ENCODE peak calls at places on chromosome 15, in six cellular contexts. L is coronary artery; C is CD8-positive, alpha-beta T cell; F is B cell; O is BE2C; Q is RWPE1. M is an unnamed sample.

GRCh38 chr15:63094495-63094931 is 27.1 kb upstream of the LACTB start:
- DNase-seq in L (no peak), C (no peak), F (no peak), O (no peak), Q (no peak), M (no peak)

GRCh38 chr15:50636146-50636545 is 50.5 kb downstream of the TRPM7 start:
- DNase-seq in L (no peak), C (no peak), F (no peak), O (no peak), Q (no peak), M (no peak)

GRCh38 chr15:68586274-68586961 is 7.6 kb downstream of the CORO2B start:
- DNase-seq in L (no peak), C (no peak), F (no peak), O (no peak), Q (peak), M (no peak)

GRCh38 chr15:72227192-72227586 is 3.8 kb downstream of the PKM start:
- DNase-seq in L (no peak), C (no peak), F (no peak), O (no peak), Q (peak), M (no peak)

GRCh38 chr15:69314736-69315135 is 16.0 kb downstream of the PAQR5 start:
- DNase-seq in L (no peak), C (no peak), F (no peak), O (no peak), Q (no peak), M (no peak)

GRCh38 chr15:97030251-97030650 is 699.8 kb downstream of the NR2F2 start:
- DNase-seq in L (no peak), C (no peak), F (no peak), O (no peak), Q (no peak), M (no peak)

GRCh38 chr15:55277116-55277564 is 12.5 kb downstream of the RAB27A start:
- DNase-seq in L (no peak), C (no peak), F (no peak), O (no peak), Q (no peak), M (peak)

GRCh38 chr15:90603893-90604292 is 74.2 kb downstream of the CRTC3 start:
- DNase-seq in L (no peak), C (peak), F (no peak), O (peak), Q (no peak), M (no peak)

GRCh38 chr15:66326051-66326450 is 30.4 kb downstream of the TIPIN start:
- DNase-seq in L (no peak), C (no peak), F (no peak), O (no peak), Q (no peak), M (no peak)

GRCh38 chr15:73079570-73079969 is 27.3 kb downstream of the NEO1 start:
- DNase-seq in L (no peak), C (no peak), F (no peak), O (no peak), Q (no peak), M (no peak)

GRCh38 chr15:82585072-82585471 is 44.8 kb upstream of the RPS17 start:
- DNase-seq in L (no peak), C (no peak), F (no peak), O (no peak), Q (no peak), M (no peak)
- TF ChIP-seq CTCF in L (no peak), C (no peak), F (no peak), O (no peak), Q (no peak), M (no peak)

DNA sequence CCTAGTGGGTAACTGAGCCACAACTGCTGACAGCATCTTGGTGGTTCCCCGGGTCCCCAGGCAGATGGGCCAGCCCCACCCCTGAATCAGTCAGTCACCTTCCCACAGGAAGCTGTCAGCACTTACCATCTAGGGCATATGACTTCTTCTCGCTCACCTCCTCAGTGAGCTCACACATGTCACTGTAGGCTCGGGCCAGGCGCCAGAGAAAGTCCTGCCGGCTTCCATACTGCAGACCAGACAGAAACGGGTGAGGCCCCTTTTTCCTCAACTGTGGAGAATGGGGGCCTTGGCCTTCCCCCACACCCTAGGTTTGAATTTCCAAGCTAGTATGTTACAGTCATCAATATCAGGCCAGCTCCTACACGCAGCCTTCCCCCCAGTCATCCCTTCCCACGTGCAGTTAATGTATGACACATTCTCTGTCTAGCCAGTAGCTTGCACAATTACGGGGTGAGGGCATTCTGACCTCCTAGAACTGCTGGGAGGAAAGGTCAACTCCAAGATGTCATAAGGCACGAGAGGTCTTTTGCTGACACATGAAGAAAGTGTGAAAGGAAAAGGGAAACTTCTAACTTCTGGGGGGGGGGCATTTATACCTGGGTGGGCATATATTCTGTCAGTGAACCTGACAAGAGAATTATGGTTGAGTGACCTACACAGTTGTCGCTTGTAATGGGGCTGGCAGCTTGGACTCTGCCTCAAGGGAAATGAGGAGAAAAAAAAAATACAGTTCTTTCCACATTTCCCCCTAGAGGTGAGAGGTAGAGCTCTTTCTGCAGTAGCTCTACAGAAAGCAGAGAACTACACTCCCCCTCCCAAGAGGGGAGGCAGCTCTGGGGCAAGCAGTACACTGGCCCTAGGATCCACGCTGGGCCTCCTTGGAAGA is 10.9 kb downstream of the RMDN3 start:
- DNase-seq in L (no peak), C (peak), F (no peak), O (no peak), Q (peak), M (peak)
- TF ChIP-seq CTCF in L (no peak), C (no peak), F (no peak), O (peak), Q (no peak), M (no peak)

DNA sequence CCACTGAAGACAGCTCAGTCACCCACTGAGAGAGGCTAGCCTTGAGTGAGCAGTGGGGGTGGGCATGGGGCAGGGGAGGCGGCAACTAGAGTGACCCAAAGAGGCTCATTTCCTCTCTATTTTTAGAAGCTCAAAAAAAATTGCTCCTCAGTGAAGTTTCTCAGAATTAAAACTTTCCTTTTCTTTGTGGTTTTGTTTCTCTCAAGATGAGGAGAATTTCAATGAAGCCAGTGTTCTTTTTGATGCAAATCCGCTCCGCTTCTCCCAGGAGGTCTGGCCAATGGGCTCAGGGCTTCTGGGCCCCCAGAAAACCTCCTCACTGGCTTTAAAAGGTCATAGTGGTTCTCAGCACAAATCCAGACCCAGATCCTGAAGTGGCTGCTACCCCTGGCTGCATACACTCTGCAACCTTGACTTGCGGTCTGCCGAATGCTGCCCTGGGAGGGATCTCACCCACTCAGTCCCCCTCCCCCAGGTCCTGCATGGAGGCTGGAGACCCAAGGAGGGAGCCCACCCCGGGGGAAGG is at the start of gene ACSBG1:
- DNase-seq in L (no peak), C (no peak), F (no peak), O (no peak), Q (no peak), M (no peak)
- TF ChIP-seq CTCF in L (no peak), C (no peak), F (no peak), O (no peak), Q (no peak), M (no peak)

GRCh38 chr15:76333309-76333708 is 3.3 kb upstream of the ISL2 start:
- DNase-seq in L (no peak), C (no peak), F (no peak), O (no peak), Q (no peak), M (no peak)

GRCh38 chr15:76334438-76335004 is 2.1 kb upstream of the ISL2 start:
- DNase-seq in L (no peak), C (no peak), F (no peak), O (no peak), Q (no peak), M (no peak)

GRCh38 chr15:76332796-76333195 is 3.8 kb upstream of the ISL2 start:
- DNase-seq in L (no peak), C (no peak), F (no peak), O (no peak), Q (no peak), M (no peak)

GRCh38 chr15:76335129-76335850 is 1.3 kb upstream of the ISL2 start:
- DNase-seq in L (no peak), C (no peak), F (no peak), O (peak), Q (no peak), M (no peak)

GRCh38 chr15:76333720-76334437 is 2.7 kb upstream of the ISL2 start:
- DNase-seq in L (no peak), C (no peak), F (no peak), O (no peak), Q (peak), M (no peak)
- TF ChIP-seq CTCF in L (no peak), C (no peak), F (no peak), O (no peak), Q (no peak), M (peak)

GRCh38 chr15:31740203-31740602 is 290.1 kb upstream of the CHRNA7 start:
- DNase-seq in L (no peak), C (no peak), F (no peak), O (peak), Q (no peak), M (no peak)
- TF ChIP-seq CTCF in L (no peak), C (no peak), F (no peak), O (no peak), Q (no peak), M (no peak)

GRCh38 chr15:88479169-88479568 is 11.7 kb downstream of the MRPS11 start:
- DNase-seq in L (no peak), C (no peak), F (no peak), O (no peak), Q (no peak), M (no peak)
- TF ChIP-seq CTCF in L (no peak), C (no peak), F (no peak), O (peak), Q (no peak), M (no peak)

DNA sequence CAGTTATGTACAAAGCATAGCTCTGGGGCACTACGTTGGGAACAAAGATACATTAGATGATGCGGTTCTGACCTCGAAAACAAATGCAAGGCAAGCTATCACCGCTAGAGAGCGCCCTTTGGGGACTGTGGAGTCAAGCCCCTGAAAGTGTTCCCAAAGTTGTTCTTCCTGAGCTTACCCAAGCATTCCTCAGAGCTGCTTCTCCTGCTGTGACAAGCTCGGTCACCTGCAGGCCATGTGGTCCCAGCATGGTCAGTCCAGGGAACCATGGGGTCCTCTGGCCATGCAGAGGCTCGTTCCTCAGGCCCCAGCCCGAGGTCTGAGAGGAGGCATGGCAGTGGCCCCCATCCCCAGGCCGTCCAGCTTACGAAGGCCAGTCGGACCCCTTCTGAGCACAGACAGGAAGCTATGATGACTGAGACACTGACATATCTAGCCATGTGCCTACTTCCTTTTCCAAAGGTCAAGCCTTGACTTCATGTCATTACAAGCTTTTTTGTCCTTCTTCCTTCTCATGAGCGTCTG is 79.5 kb downstream of the ATP10A start:
- DNase-seq in L (no peak), C (peak), F (no peak), O (no peak), Q (no peak), M (peak)
- TF ChIP-seq CTCF in L (no peak), C (peak), F (no peak), O (no peak), Q (no peak), M (peak)

GRCh38 chr15:43528542-43529007 is 11.2 kb downstream of the MAP1A start:
- DNase-seq in L (no peak), C (no peak), F (no peak), O (no peak), Q (no peak), M (no peak)

GRCh38 chr15:43527016-43527801 is 9.8 kb downstream of the MAP1A start:
- DNase-seq in L (no peak), C (no peak), F (no peak), O (no peak), Q (no peak), M (no peak)

GRCh38 chr15:43526261-43526930 is 9.0 kb downstream of the MAP1A start:
- DNase-seq in L (no peak), C (no peak), F (no peak), O (no peak), Q (no peak), M (no peak)

GRCh38 chr15:43529141-43529540 is 11.7 kb downstream of the MAP1A start:
- DNase-seq in L (no peak), C (no peak), F (no peak), O (no peak), Q (no peak), M (no peak)

GRCh38 chr15:43527802-43528541 is 10.6 kb downstream of the MAP1A start:
- DNase-seq in L (no peak), C (no peak), F (no peak), O (no peak), Q (no peak), M (no peak)
- TF ChIP-seq CTCF in L (no peak), C (no peak), F (no peak), O (no peak), Q (no peak), M (no peak)

GRCh38 chr15:92898988-92899909 is 875 bp upstream of the CHD2 start:
- DNase-seq in L (no peak), C (no peak), F (no peak), O (no peak), Q (no peak), M (no peak)
- TF ChIP-seq CTCF in L (no peak), C (peak), F (peak), O (peak), Q (peak), M (peak)